ENCODE peak calls at places on chromosomes 13 and 19, in seven cellular contexts. P is CD4-positive, CD25-positive, alpha-beta regulatory T cell; T is tibial nerve; A is Peyer's patch; W is heart left ventricle; B is left lung; U is PC-3. C is an unnamed sample. For H3K4me1, the result is how much of the 10 kb centered on the place peaks cover.

GRCh38 chr13:44243198-44243852 is 130.3 kb upstream of the SERP2 start:
- DNase-seq in P (no peak), T (no peak), A (no peak), W (no peak), B (no peak), U (peak), C (no peak)

GRCh38 chr19:18429717-18430416 is 8.1 kb downstream of the ISYNA1 start:
- DNase-seq in P (no peak), T (no peak), A (no peak), W (no peak), B (no peak), U (no peak), C (peak)

GRCh38 chr19:1213391-1214286 is 8.1 kb downstream of the STK11 start:
- DNase-seq in P (peak), T (no peak), A (peak), W (peak), B (peak), U (no peak), C (no peak)

GRCh38 chr13:35888327-35888940 is 242.7 kb downstream of the DCLK1 start:
- DNase-seq in P (no peak), T (no peak), A (no peak), W (no peak), B (no peak), U (peak), C (no peak)

GRCh38 chr13:110914293-110915056 is 394 bp downstream of the ANKRD10 start:
- DNase-seq in P (peak), T (peak), A (peak), W (peak), B (peak), U (peak), C (peak)

GRCh38 chr19:14731200-14731599 is 41.4 kb downstream of the ZNF333 start:
- DNase-seq in P (no peak), T (no peak), A (no peak), W (no peak), B (no peak), U (peak), C (no peak)

GRCh38 chr19:14198384-14199376 is 7.3 kb downstream of the ADGRL1 start:
- DNase-seq in P (no peak), T (no peak), A (no peak), W (no peak), B (no peak), U (no peak), C (no peak)

GRCh38 chr19:39080431-39080830 is 3.7 kb upstream of the ACP7 start:
- DNase-seq in P (no peak), T (no peak), A (no peak), W (no peak), B (no peak), U (peak), C (no peak)

GRCh38 chr19:15368798-15369593 is 10.6 kb downstream of the AKAP8 start:
- DNase-seq in P (no peak), T (no peak), A (no peak), W (no peak), B (no peak), U (no peak), C (no peak)

GRCh38 chr19:54262066-54262465 is 5.0 kb upstream of the LILRB5 start:
- DNase-seq in P (no peak), T (no peak), A (no peak), W (no peak), B (no peak), U (no peak), C (no peak)

GRCh38 chr13:28185256-28185655 is 46.9 kb downstream of the PAN3 start:
- DNase-seq in P (no peak), T (no peak), A (no peak), W (no peak), B (no peak), U (no peak), C (no peak)

GRCh38 chr19:28980236-28980868 is 232.6 kb downstream of the UQCRFS1 start:
- DNase-seq in P (no peak), T (no peak), A (no peak), W (no peak), B (no peak), U (no peak), C (no peak)

GRCh38 chr19:40612831-40613668 is 11.9 kb downstream of the LTBP4 start:
- DNase-seq in P (peak), T (peak), A (peak), W (peak), B (no peak), U (no peak), C (peak)

GRCh38 chr13:44848956-44849748 is 140.1 kb downstream of the NUFIP1 start:
- DNase-seq in P (no peak), T (no peak), A (no peak), W (no peak), B (no peak), U (no peak), C (no peak)

GRCh38 chr19:50248413-50248812 is 45.0 kb downstream of the MYH14 start:
- DNase-seq in P (no peak), T (no peak), A (no peak), W (no peak), B (no peak), U (no peak), C (no peak)

GRCh38 chr13:109336730-109337129 is 449.7 kb downstream of the IRS2 start:
- DNase-seq in P (no peak), T (no peak), A (no peak), W (no peak), B (no peak), U (peak), C (no peak)

GRCh38 chr19:43664008-43664407 is 6.0 kb downstream of the PLAUR start:
- DNase-seq in P (no peak), T (no peak), A (peak), W (no peak), B (no peak), U (no peak), C (peak)

GRCh38 chr13:111099292-111099691 is 15.8 kb upstream of the ARHGEF7 start:
- DNase-seq in P (no peak), T (no peak), A (no peak), W (no peak), B (no peak), U (no peak), C (no peak)

GRCh38 chr13:32428581-32429072 is 697 bp upstream of the N4BP2L1 start:
- DNase-seq in P (no peak), T (no peak), A (peak), W (no peak), B (no peak), U (no peak), C (no peak)

GRCh38 chr19:44527554-44527953 is 1.9 kb downstream of the CEACAM20 start:
- DNase-seq in P (no peak), T (no peak), A (no peak), W (no peak), B (no peak), U (no peak), C (no peak)

GRCh38 chr19:48283908-48284307 is 14.0 kb downstream of the ZNF114 start:
- DNase-seq in P (no peak), T (no peak), A (no peak), W (peak), B (no peak), U (no peak), C (no peak)

GRCh38 chr19:19185853-19186728 is 5.9 kb downstream of the BORCS8 start:
- DNase-seq in P (peak), T (no peak), A (no peak), W (no peak), B (no peak), U (peak), C (peak)

GRCh38 chr19:1269478-1270167 is 491 bp downstream of the CIRBP start:
- DNase-seq in P (peak), T (peak), A (peak), W (peak), B (peak), U (peak), C (peak)

GRCh38 chr19:38726761-38727301 is 17.4 kb downstream of the CAPN12 start:
- DNase-seq in P (no peak), T (no peak), A (no peak), W (no peak), B (no peak), U (no peak), C (peak)

GRCh38 chr13:99686157-99686572 is 184.9 kb downstream of the TM9SF2 start:
- DNase-seq in P (no peak), T (no peak), A (no peak), W (no peak), B (no peak), U (no peak), C (no peak)

GRCh38 chr13:91220872-91221271 is 126.6 kb upstream of the MIR17HG start:
- DNase-seq in P (no peak), T (no peak), A (no peak), W (no peak), B (no peak), U (no peak), C (no peak)

GRCh38 chr13:42412812-42413795 is 141.2 kb downstream of the AKAP11 start:
- DNase-seq in P (no peak), T (no peak), A (no peak), W (no peak), B (no peak), U (no peak), C (no peak)

GRCh38 chr13:70405266-70405665 is 297.0 kb upstream of the KLHL1 start:
- DNase-seq in P (no peak), T (no peak), A (no peak), W (no peak), B (no peak), U (no peak), C (no peak)

GRCh38 chr13:42836930-42837329 is 55.5 kb downstream of the FAM216B start:
- DNase-seq in P (no peak), T (no peak), A (no peak), W (no peak), B (no peak), U (peak), C (no peak)

GRCh38 chr13:94065741-94066140 is 413.7 kb downstream of the DCT start:
- DNase-seq in P (no peak), T (no peak), A (no peak), W (no peak), B (no peak), U (no peak), C (no peak)

GRCh38 chr19:38458991-38459390 is 25.5 kb downstream of the RYR1 start:
- DNase-seq in P (no peak), T (no peak), A (no peak), W (no peak), B (no peak), U (no peak), C (no peak)

GRCh38 chr19:28289294-28290063 is 923.5 kb downstream of the UQCRFS1 start:
- DNase-seq in P (no peak), T (no peak), A (no peak), W (no peak), B (no peak), U (no peak), C (no peak)

GRCh38 chr19:49057636-49058234 is at the start of gene CGB7:
- DNase-seq in P (peak), T (peak), A (peak), W (peak), B (peak), U (peak), C (peak)

GRCh38 chr13:110716235-110716505 is 2.7 kb downstream of the ING1 start:
- DNase-seq in P (peak), T (peak), A (no peak), W (peak), B (peak), U (peak), C (no peak)

GRCh38 chr13:46609052-46609451 is 56.1 kb downstream of the LRCH1 start:
- DNase-seq in P (no peak), T (no peak), A (no peak), W (no peak), B (no peak), U (no peak), C (no peak)
- H3K4me1 ChIP-seq in P (under half), T (under half), A (under half), W (half or more), B (under half), U (under half), C (under half)

GRCh38 chr13:85690368-85690767 is 108.9 kb downstream of the SLITRK6 start:
- DNase-seq in P (no peak), T (no peak), A (no peak), W (no peak), B (no peak), U (no peak), C (no peak)
- H3K4me1 ChIP-seq in P (under half), T (under half), A (under half), W (under half), B (under half), U (under half), C (under half)

DNA sequence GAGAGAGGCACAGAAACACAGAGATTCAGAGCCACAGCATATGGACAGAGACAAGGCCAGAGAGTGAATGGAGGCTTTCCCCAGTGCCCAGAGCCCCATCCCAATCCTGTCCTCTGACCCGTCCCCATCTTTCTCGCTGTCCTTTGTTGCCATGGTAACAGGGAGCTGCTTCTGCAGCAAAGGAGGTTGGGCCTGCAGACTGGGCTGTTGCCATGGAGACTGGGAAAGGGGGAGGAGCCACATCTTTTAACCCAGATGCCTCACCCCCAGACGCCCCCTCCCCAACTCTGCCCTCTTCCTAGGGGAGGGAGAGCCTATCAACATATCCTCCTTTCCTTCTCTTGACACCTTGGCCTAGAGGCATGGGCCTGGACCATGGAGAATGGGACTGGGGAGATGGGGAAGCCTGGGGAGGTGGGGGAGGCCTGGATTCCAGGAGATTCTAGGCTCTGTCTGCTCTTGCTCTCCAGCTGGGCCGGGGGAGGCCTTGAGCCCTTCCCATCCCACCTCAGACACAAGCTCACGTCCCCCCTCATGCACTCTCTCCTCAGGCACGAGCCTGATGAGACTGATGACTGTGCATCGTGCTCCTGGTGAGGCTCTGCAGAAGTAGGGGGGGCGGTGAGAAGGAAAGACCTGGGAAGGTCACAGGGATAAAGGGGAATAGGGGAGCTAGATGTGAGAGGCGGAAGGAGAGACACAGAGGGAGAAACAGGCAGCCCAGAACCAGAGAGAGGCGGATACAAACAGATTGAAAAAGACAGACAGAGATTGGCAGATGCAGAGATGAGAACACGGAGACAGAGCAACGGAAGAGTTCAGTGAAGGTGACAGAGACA is 2.1 kb upstream of the ATP1A3 start:
- DNase-seq in P (no peak), T (no peak), A (no peak), W (no peak), B (no peak), U (no peak), C (no peak)
- H3K4me1 ChIP-seq in P (under half), T (under half), A (under half), W (under half), B (under half), U (under half), C (under half)

GRCh38 chr13:52162279-52163101 is 3.1 kb upstream of the NEK3 start:
- DNase-seq in P (no peak), T (no peak), A (no peak), W (no peak), B (no peak), U (peak), C (no peak)
- H3K4me1 ChIP-seq in P (under half), T (under half), A (under half), W (under half), B (under half), U (under half), C (under half)

GRCh38 chr13:80278706-80279105 is 62.2 kb downstream of the SPRY2 start:
- DNase-seq in P (no peak), T (no peak), A (no peak), W (no peak), B (no peak), U (no peak), C (no peak)

DNA sequence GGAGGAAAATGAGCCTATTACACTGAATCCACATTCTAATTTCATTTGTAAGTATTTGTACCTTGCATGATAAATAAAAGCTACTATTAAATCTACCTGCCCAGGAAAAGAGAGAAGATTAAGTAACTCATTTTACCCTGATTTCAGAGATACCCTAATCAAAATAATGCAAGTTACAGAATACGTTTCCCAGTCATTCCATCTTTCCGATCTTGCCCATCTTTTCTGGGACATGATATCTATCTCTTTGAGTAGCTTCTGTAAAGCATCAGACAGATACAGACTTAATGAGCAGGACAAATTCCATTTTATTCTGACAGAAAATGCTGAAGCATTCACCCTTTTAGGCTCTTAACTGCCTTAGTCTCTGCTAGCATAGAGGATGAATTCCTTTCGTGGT is 56.6 kb downstream of the SPRY2 start:
- DNase-seq in P (no peak), T (no peak), A (no peak), W (no peak), B (no peak), U (no peak), C (no peak)
- H3K4me1 ChIP-seq in P (under half), T (under half), A (under half), W (under half), B (under half), U (under half), C (under half)

DNA sequence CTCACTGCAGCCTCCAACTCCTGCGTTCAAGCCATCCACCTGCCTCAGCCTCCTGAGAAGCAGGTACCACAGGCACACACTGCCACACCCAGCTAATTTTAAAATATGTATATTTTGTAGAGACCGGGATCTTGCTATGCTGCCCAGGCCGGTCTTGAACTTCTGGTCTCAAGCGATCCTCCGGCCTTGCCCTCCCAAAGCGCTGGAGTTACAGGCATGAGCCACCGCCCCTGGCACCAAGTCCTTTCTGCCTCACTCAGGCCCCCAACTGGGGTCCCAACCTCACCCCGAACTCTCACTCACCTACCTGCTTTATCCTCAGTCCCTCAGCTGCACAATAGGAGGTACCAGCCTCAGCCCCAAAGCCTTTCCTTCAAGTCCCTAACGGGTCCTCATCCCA is 635 bp upstream of the COL5A3 start:
- DNase-seq in P (no peak), T (no peak), A (no peak), W (no peak), B (no peak), U (no peak), C (no peak)
- H3K4me1 ChIP-seq in P (under half), T (under half), A (under half), W (under half), B (under half), U (under half), C (under half)

GRCh38 chr19:4976412-4977298 is 7.7 kb downstream of the KDM4B start:
- DNase-seq in P (no peak), T (peak), A (peak), W (peak), B (peak), U (peak), C (no peak)
- H3K4me1 ChIP-seq in P (under half), T (half or more), A (under half), W (half or more), B (under half), U (under half), C (under half)

C was measured in CD8-positive, alpha-beta memory T cell.